ENCODE peak calls at places on chromosomes 6 and 20, in eight cellular contexts. R is activated CD8-positive, alpha-beta T cell treated with anti-CD3 and anti-CD28 coated beads for 36 hours; Q is nephron progenitor cell; U is transverse colon; N is CD4-positive, alpha-beta T cell; J is AG09319; V is fibroblast of pulmonary artery; M is GM12865. H is an unnamed sample.

GRCh38 chr6:150767161-150767560 is 98.3 kb upstream of the MTHFD1L start:
- DNase-seq in R (no peak), Q (no peak), U (no peak), N (no peak), J (no peak), V (no peak), M (no peak), H (no peak)

GRCh38 chr20:38161412-38161774 is 3.7 kb downstream of the TGM2 start:
- DNase-seq in R (no peak), Q (no peak), U (no peak), N (no peak), J (no peak), V (no peak), M (no peak), H (no peak)

GRCh38 chr6:133977983-133978895 is 25.2 kb downstream of the TBPL1 start:
- DNase-seq in R (no peak), Q (no peak), U (no peak), N (no peak), J (peak; percentile 49), V (peak; percentile 79), M (no peak), H (no peak)

GRCh38 chr20:54067606-54068174 is 2.7 kb downstream of the BCAS1 start:
- DNase-seq in R (peak; percentile 5), Q (no peak), U (peak; percentile 82), N (no peak), J (no peak), V (peak; percentile 7), M (peak; percentile 86), H (peak; percentile 60)

GRCh38 chr6:57172136-57173055 is at the start of gene BAG2:
- DNase-seq in R (peak; percentile 97), Q (peak; percentile 84), U (peak; percentile 88), N (peak; percentile 83), J (peak; percentile 75), V (peak; percentile 91), M (peak; percentile 96), H (peak; percentile 77)

GRCh38 chr6:134132494-134133141 is 80.2 kb upstream of the SLC2A12 start:
- DNase-seq in R (no peak), Q (no peak), U (no peak), N (no peak), J (no peak), V (peak; percentile 15), M (no peak), H (no peak)

GRCh38 chr6:136547336-136547735 is 2.9 kb downstream of the MAP7 start:
- DNase-seq in R (no peak), Q (no peak), U (no peak), N (no peak), J (no peak), V (peak; percentile 47), M (peak; percentile 25), H (no peak)

GRCh38 chr6:169292340-169293124 is 38.9 kb upstream of the THBS2 start:
- DNase-seq in R (no peak), Q (no peak), U (no peak), N (no peak), J (peak; percentile 60), V (peak; percentile 87), M (no peak), H (no peak)

GRCh38 chr6:3324262-3324942 is 65.7 kb downstream of the PSMG4 start:
- DNase-seq in R (peak; percentile 76), Q (no peak), U (no peak), N (no peak), J (peak; percentile 28), V (peak; percentile 96), M (peak; percentile 57), H (no peak)

GRCh38 chr6:70375882-70376281 is 37.4 kb upstream of the FAM135A start:
- DNase-seq in R (no peak), Q (no peak), U (no peak), N (no peak), J (no peak), V (no peak), M (peak; percentile 9), H (no peak)

GRCh38 chr6:109406196-109406595 is 23.9 kb upstream of the CD164 start:
- DNase-seq in R (no peak), Q (no peak), U (no peak), N (no peak), J (no peak), V (peak; percentile 86), M (no peak), H (no peak)

GRCh38 chr6:163955752-163956151 is 541.2 kb downstream of the QKI start:
- DNase-seq in R (no peak), Q (no peak), U (no peak), N (no peak), J (no peak), V (no peak), M (no peak), H (no peak)

GRCh38 chr6:131054392-131055250 is 8.4 kb downstream of the EPB41L2 start:
- DNase-seq in R (no peak), Q (no peak), U (no peak), N (no peak), J (no peak), V (no peak), M (no peak), H (no peak)

GRCh38 chr6:157831424-157832249 is 8.6 kb downstream of the SNX9 start:
- DNase-seq in R (no peak), Q (no peak), U (no peak), N (no peak), J (no peak), V (no peak), M (no peak), H (no peak)

GRCh38 chr6:4670295-4670694 is 105.9 kb upstream of the CDYL start:
- DNase-seq in R (no peak), Q (no peak), U (no peak), N (no peak), J (no peak), V (no peak), M (no peak), H (no peak)

GRCh38 chr6:38730136-38730862 is 15.2 kb downstream of the DNAH8 start:
- DNase-seq in R (no peak), Q (no peak), U (no peak), N (no peak), J (no peak), V (no peak), M (no peak), H (no peak)

GRCh38 chr6:154786144-154786868 is 53.1 kb downstream of the SCAF8 start:
- DNase-seq in R (no peak), Q (no peak), U (no peak), N (no peak), J (no peak), V (no peak), M (no peak), H (no peak)

GRCh38 chr20:46308258-46309157 is at the start of gene CDH22:
- DNase-seq in R (peak; percentile 54), Q (peak; percentile 78), U (no peak), N (peak; percentile 23), J (no peak), V (peak; percentile 43), M (peak; percentile 13), H (peak; percentile 47)
- TF ChIP-seq CTCF in R (peak; percentile 48), Q (peak; percentile 25), U (peak; percentile 38), N (no peak), J (peak; percentile 8), V (peak; percentile 25), M (no peak), H (peak; percentile 63)

GRCh38 chr20:1618479-1618878 is 1.3 kb downstream of the SIRPB1 start:
- DNase-seq in R (no peak), Q (no peak), U (no peak), N (no peak), J (no peak), V (no peak), M (no peak), H (no peak)
- TF ChIP-seq CTCF in R (no peak), Q (no peak), U (no peak), N (no peak), J (no peak), V (no peak), M (no peak), H (no peak)

GRCh38 chr20:25247100-25247665 is 702 bp upstream of the PYGB start:
- DNase-seq in R (peak; percentile 40), Q (peak; percentile 52), U (peak; percentile 79), N (no peak), J (no peak), V (peak; percentile 58), M (peak; percentile 18), H (peak; percentile 25)
- TF ChIP-seq CTCF in R (no peak), Q (no peak), U (peak; percentile 39), N (no peak), J (peak; percentile 68), V (peak; percentile 59), M (peak; percentile 11), H (peak; percentile 46)

DNA sequence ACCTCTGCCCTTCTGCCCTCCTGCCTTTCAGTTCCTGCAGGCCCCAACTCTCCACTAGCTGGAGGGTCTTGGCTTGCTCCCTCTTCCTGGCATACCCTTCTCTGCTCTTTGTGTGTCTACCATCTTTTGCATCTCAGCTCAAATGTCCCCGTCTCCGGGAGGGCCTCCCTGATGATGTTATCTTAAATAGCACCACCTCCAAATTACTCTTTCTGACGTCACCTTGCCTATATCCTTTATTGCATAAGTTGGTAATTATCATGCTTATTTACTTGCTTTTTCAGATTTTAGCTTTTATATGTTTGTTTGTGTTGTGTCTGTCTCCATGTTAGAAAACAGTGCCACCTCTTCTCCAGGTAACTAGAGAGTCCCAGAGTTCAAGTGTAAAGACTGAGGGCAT is 36.0 kb upstream of the FYN start:
- DNase-seq in R (no peak), Q (no peak), U (no peak), N (no peak), J (no peak), V (no peak), M (no peak), H (no peak)
- TF ChIP-seq CTCF in R (no peak), Q (no peak), U (no peak), N (no peak), J (no peak), V (no peak), M (no peak), H (no peak)

DNA sequence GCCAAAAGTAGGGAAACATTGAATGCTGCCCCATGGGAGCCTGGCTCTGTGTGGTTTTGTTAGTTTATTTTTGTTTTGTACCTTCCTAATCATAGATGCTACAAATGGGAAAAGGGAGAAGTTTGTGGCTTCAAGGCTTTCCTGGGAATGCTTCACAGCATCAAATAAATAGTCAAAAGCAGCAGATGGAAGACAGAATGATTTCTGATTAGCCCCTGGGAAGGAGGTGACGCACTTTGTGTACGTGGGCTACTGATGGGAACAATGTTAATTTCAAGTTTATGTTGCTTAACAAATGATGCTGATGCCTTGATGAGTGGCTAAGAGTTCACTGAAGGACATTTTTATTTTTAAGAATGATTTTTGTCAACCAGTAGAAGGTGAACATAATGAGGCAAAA is 532.8 kb downstream of the BCKDHB start:
- DNase-seq in R (no peak), Q (no peak), U (no peak), N (no peak), J (peak; percentile 5), V (peak; percentile 25), M (no peak), H (no peak)
- TF ChIP-seq CTCF in R (no peak), Q (no peak), U (no peak), N (no peak), J (no peak), V (no peak), M (no peak), H (no peak)

H was measured in progenitor cell of endocrine pancreas.